ENCODE peak calls at places on chromosome 16, in four cellular contexts. N, W, J and A are unnamed samples.

GRCh38 chr16:57862698-57863433 is 60.6 kb upstream of the KIFC3 start:
- DNase-seq in N (no peak), W (no peak), J (no peak), A (peak; percentile 86)

GRCh38 chr16:56371383-56371937 is 53.9 kb downstream of the AMFR start:
- DNase-seq in N (no peak), W (no peak), J (no peak), A (no peak)

GRCh38 chr16:87878704-87879103 is 9.4 kb upstream of the SLC7A5 start:
- DNase-seq in N (no peak), W (no peak), J (no peak), A (no peak)

GRCh38 chr16:30185141-30185682 is 1.8 kb downstream of the CORO1A start:
- DNase-seq in N (no peak), W (no peak), J (no peak), A (no peak)

GRCh38 chr16:29824589-29825144 is 4.4 kb downstream of the MVP start:
- DNase-seq in N (no peak), W (no peak), J (no peak), A (no peak)

GRCh38 chr16:74107795-74108610 is 188.6 kb upstream of the PSMD7 start:
- DNase-seq in N (no peak), W (peak; percentile 81), J (no peak), A (peak; percentile 76)

GRCh38 chr16:3065069-3065741 is at the start of gene IL32:
- DNase-seq in N (no peak), W (no peak), J (peak; percentile 58), A (peak; percentile 81)

GRCh38 chr16:69404275-69404805 is 18.5 kb upstream of the TERF2 start:
- DNase-seq in N (no peak), W (no peak), J (no peak), A (peak; percentile 96)